ENCODE peak calls at places on chromosomes 1 and 21, in seven cellular contexts. R is activated CD4-positive, alpha-beta memory T cell treated with anti-CD3 and anti-CD28 coated beads for 36 hours; L is activated T-cell treated with anti-CD3 and anti-CD28 coated beads for 48 hours; A is left ventricle myocardium superior; E is EL; V is stimulated activated CD8-positive, alpha-beta memory T cell treated with anti-CD3 and anti-CD28 coated beads, Interleukin-4, amount 100 ng/mL, for 24 hours; D is psoas muscle. G is an unnamed sample.

GRCh38 chr1:3772027-3772714 is 378 bp upstream of the SMIM1 start:
- DNase-seq in R (peak), L (peak), A (peak), E (peak), V (peak), D (peak), G (peak)

GRCh38 chr21:45250272-45250671 is 37.4 kb downstream of the POFUT2 start:
- DNase-seq in R (no peak), L (no peak), A (no peak), E (no peak), V (no peak), D (no peak), G (no peak)

GRCh38 chr1:81296584-81296983 is 504.1 kb upstream of the ADGRL2 start:
- DNase-seq in R (no peak), L (no peak), A (no peak), E (peak), V (no peak), D (no peak), G (peak)

GRCh38 chr1:12542596-12543592 is 75.1 kb downstream of the DHRS3 start:
- DNase-seq in R (no peak), L (no peak), A (no peak), E (no peak), V (no peak), D (no peak), G (no peak)

GRCh38 chr21:45938811-45939520 is 42.6 kb upstream of the COL6A1 start:
- DNase-seq in R (no peak), L (no peak), A (no peak), E (no peak), V (no peak), D (no peak), G (no peak)

GRCh38 chr1:106785136-106785535 is 271.3 kb upstream of the PRMT6 start:
- DNase-seq in R (no peak), L (no peak), A (no peak), E (no peak), V (no peak), D (no peak), G (peak)

GRCh38 chr1:234709473-234710279 is 99.7 kb upstream of the IRF2BP2 start:
- DNase-seq in R (no peak), L (no peak), A (peak), E (no peak), V (no peak), D (no peak), G (no peak)

GRCh38 chr1:88678405-88678804 is 5.7 kb upstream of the PKN2 start:
- DNase-seq in R (no peak), L (no peak), A (no peak), E (peak), V (no peak), D (no peak), G (no peak)

GRCh38 chr21:17819878-17820232 is 699 bp upstream of the C21orf91 start:
- DNase-seq in R (no peak), L (no peak), A (no peak), E (no peak), V (no peak), D (no peak), G (no peak)

GRCh38 chr1:234899041-234899787 is 229.4 kb downstream of the TOMM20 start:
- DNase-seq in R (no peak), L (no peak), A (peak), E (peak), V (no peak), D (no peak), G (no peak)

GRCh38 chr1:96473791-96474452 is 247.7 kb upstream of the PTBP2 start:
- DNase-seq in R (no peak), L (no peak), A (no peak), E (peak), V (no peak), D (no peak), G (peak)

GRCh38 chr21:36630485-36631206 is 68.3 kb upstream of the SIM2 start:
- DNase-seq in R (peak), L (peak), A (peak), E (peak), V (peak), D (peak), G (peak)

GRCh38 chr1:9689011-9689706 is 37.6 kb downstream of the PIK3CD start:
- DNase-seq in R (peak), L (peak), A (peak), E (peak), V (peak), D (peak), G (peak)

GRCh38 chr21:38086580-38086979 is 170.2 kb upstream of the KCNJ15 start:
- DNase-seq in R (no peak), L (no peak), A (no peak), E (no peak), V (no peak), D (no peak), G (no peak)

GRCh38 chr21:33825898-33826297 is 89.7 kb downstream of the ATP5PO start:
- DNase-seq in R (no peak), L (no peak), A (no peak), E (peak), V (no peak), D (no peak), G (peak)

GRCh38 chr1:164440222-164440621 is 118.8 kb upstream of the PBX1 start:
- DNase-seq in R (no peak), L (no peak), A (no peak), E (peak), V (no peak), D (no peak), G (peak)

GRCh38 chr1:1259948-1260614 is 13.6 kb upstream of the C1QTNF12 start:
- DNase-seq in R (no peak), L (no peak), A (peak), E (no peak), V (no peak), D (no peak), G (no peak)

GRCh38 chr1:160662888-160663287 is 16.0 kb upstream of the SLAMF1 start:
- DNase-seq in R (no peak), L (no peak), A (no peak), E (no peak), V (no peak), D (no peak), G (no peak)

GRCh38 chr1:172322219-172323061 is 98.0 kb upstream of the C1orf105 start:
- DNase-seq in R (no peak), L (no peak), A (peak), E (peak), V (no peak), D (peak), G (peak)

GRCh38 chr1:30384286-30385245 is 338.8 kb downstream of the MATN1 start:
- DNase-seq in R (no peak), L (no peak), A (no peak), E (no peak), V (no peak), D (no peak), G (no peak)

GRCh38 chr1:1758692-1759455 is 19.4 kb downstream of the NADK start:
- DNase-seq in R (no peak), L (no peak), A (peak), E (no peak), V (no peak), D (peak), G (no peak)

GRCh38 chr1:184287001-184287400 is 99.8 kb upstream of the C1orf21 start:
- DNase-seq in R (no peak), L (no peak), A (no peak), E (no peak), V (no peak), D (no peak), G (no peak)

GRCh38 chr1:204307334-204307883 is 52.3 kb downstream of the PLEKHA6 start:
- DNase-seq in R (no peak), L (no peak), A (peak), E (peak), V (no peak), D (no peak), G (peak)

GRCh38 chr1:11069233-11069950 is 9.6 kb upstream of the SRM start:
- DNase-seq in R (no peak), L (no peak), A (no peak), E (no peak), V (no peak), D (no peak), G (no peak)

GRCh38 chr1:45522324-45523104 is 830 bp upstream of the PRDX1 start:
- DNase-seq in R (peak), L (no peak), A (no peak), E (peak), V (no peak), D (no peak), G (no peak)

GRCh38 chr1:26923711-26924110 is 2.2 kb downstream of the NUDC start:
- DNase-seq in R (peak), L (no peak), A (no peak), E (peak), V (no peak), D (no peak), G (no peak)

G was measured in adipocyte.